ENCODE peak calls at places on chromosomes 6 and 20, in five cellular contexts. E is keratinocyte, O is SK-MEL-5, M is GM04504, Q is iPS DF 19.7. L is an unnamed sample.

GRCh38 chr6:39026175-39026574 is 22.4 kb upstream of the GLP1R start:
- DNase-seq in E (no peak), O (no peak), M (no peak), Q (no peak), L (no peak)

GRCh38 chr6:133854633-133855598 is 34.0 kb upstream of the TCF21 start:
- DNase-seq in E (no peak), O (no peak), M (no peak), Q (no peak), L (no peak)

GRCh38 chr6:75481936-75482593 is 11.5 kb downstream of the FILIP1 start:
- DNase-seq in E (no peak), O (no peak), M (no peak), Q (no peak), L (no peak)

GRCh38 chr20:4813839-4814695 is 92.4 kb downstream of the PRND start:
- DNase-seq in E (no peak), O (no peak), M (no peak), Q (peak), L (no peak)

GRCh38 chr6:148758492-148758891 is 11.7 kb downstream of the UST start:
- DNase-seq in E (no peak), O (peak), M (no peak), Q (no peak), L (peak)

GRCh38 chr6:169266746-169267629 is 13.3 kb upstream of the THBS2 start:
- DNase-seq in E (no peak), O (no peak), M (peak), Q (no peak), L (no peak)

GRCh38 chr6:217048-217659 is 75.1 kb upstream of the DUSP22 start:
- DNase-seq in E (no peak), O (peak), M (no peak), Q (no peak), L (peak)

GRCh38 chr6:149293244-149293643 is 24.3 kb upstream of the TAB2 start:
- DNase-seq in E (peak), O (no peak), M (no peak), Q (no peak), L (no peak)

GRCh38 chr6:75065524-75065923 is 140.3 kb downstream of the COL12A1 start:
- DNase-seq in E (no peak), O (peak), M (peak), Q (peak), L (peak)

GRCh38 chr6:144434308-144434990 is 149.3 kb downstream of the UTRN start:
- DNase-seq in E (no peak), O (no peak), M (peak), Q (no peak), L (no peak)

GRCh38 chr20:24818056-24818455 is 131.0 kb upstream of the CST7 start:
- DNase-seq in E (no peak), O (no peak), M (no peak), Q (no peak), L (no peak)

GRCh38 chr6:39203804-39204495 is 25.3 kb downstream of the KCNK5 start:
- DNase-seq in E (peak), O (no peak), M (no peak), Q (no peak), L (peak)

GRCh38 chr6:27426045-27426620 is 37.6 kb downstream of the ZNF391 start:
- DNase-seq in E (no peak), O (no peak), M (no peak), Q (no peak), L (no peak)

GRCh38 chr6:154515808-154516207 is 5.3 kb upstream of the CNKSR3 start:
- DNase-seq in E (no peak), O (no peak), M (no peak), Q (no peak), L (no peak)

GRCh38 chr20:23608251-23608846 is 2.6 kb upstream of the CST9 start:
- DNase-seq in E (no peak), O (no peak), M (no peak), Q (no peak), L (no peak)

GRCh38 chr6:142155895-142156757 is 9.1 kb downstream of the VTA1 start:
- DNase-seq in E (no peak), O (peak), M (no peak), Q (peak), L (peak)

GRCh38 chr6:136920216-136920857 is 1.8 kb upstream of the SLC35D3 start:
- DNase-seq in E (no peak), O (no peak), M (no peak), Q (no peak), L (no peak)

GRCh38 chr6:32154514-32155161 is 697 bp downstream of the PPT2 start:
- DNase-seq in E (no peak), O (peak), M (no peak), Q (no peak), L (peak)

GRCh38 chr6:41577865-41578713 is 31.9 kb downstream of the FOXP4 start:
- DNase-seq in E (no peak), O (no peak), M (no peak), Q (no peak), L (peak)

GRCh38 chr20:4998160-4998651 is 3.1 kb downstream of the SLC23A2 start:
- DNase-seq in E (no peak), O (peak), M (no peak), Q (no peak), L (no peak)

GRCh38 chr20:17992224-17992637 is 23.4 kb downstream of the MGME1 start:
- DNase-seq in E (no peak), O (no peak), M (no peak), Q (no peak), L (no peak)

GRCh38 chr6:29989211-29989610 is 46.9 kb downstream of the HLA-A start:
- DNase-seq in E (no peak), O (no peak), M (no peak), Q (no peak), L (no peak)

GRCh38 chr6:43290353-43290904 is 7.6 kb upstream of the SLC22A7 start:
- DNase-seq in E (no peak), O (no peak), M (no peak), Q (no peak), L (no peak)

GRCh38 chr20:43459022-43459942 is 1.6 kb downstream of the SRSF6 start:
- DNase-seq in E (no peak), O (peak), M (no peak), Q (no peak), L (no peak)

GRCh38 chr20:34979366-34980153 is 23.9 kb downstream of the MYH7B start:
- DNase-seq in E (no peak), O (no peak), M (no peak), Q (no peak), L (no peak)

GRCh38 chr20:45985573-45985972 is 13.6 kb upstream of the ZNF335 start:
- DNase-seq in E (no peak), O (peak), M (no peak), Q (no peak), L (peak)

GRCh38 chr20:21701171-21701876 is 4.1 kb upstream of the PAX1 start:
- DNase-seq in E (no peak), O (no peak), M (no peak), Q (no peak), L (no peak)

GRCh38 chr20:2703716-2704475 is 11.3 kb downstream of the EBF4 start:
- DNase-seq in E (no peak), O (no peak), M (no peak), Q (no peak), L (no peak)

GRCh38 chr6:80618953-80619352 is 512.5 kb downstream of the BCKDHB start:
- DNase-seq in E (no peak), O (no peak), M (no peak), Q (no peak), L (no peak)

GRCh38 chr6:27865952-27866369 is 46.2 kb downstream of the OR2B2 start:
- DNase-seq in E (no peak), O (peak), M (no peak), Q (no peak), L (no peak)

GRCh38 chr6:48098923-48099322 is 12.1 kb downstream of the PTCHD4 start:
- DNase-seq in E (no peak), O (no peak), M (no peak), Q (no peak), L (no peak)

GRCh38 chr20:47688385-47689381 is 96.6 kb downstream of the SULF2 start:
- DNase-seq in E (no peak), O (no peak), M (no peak), Q (peak), L (no peak)

GRCh38 chr6:54846243-54846856 is at the start of gene FAM83B:
- DNase-seq in E (peak), O (no peak), M (no peak), Q (peak), L (no peak)

GRCh38 chr20:37329481-37330165 is 16.3 kb upstream of the SRC start:
- DNase-seq in E (no peak), O (no peak), M (no peak), Q (no peak), L (no peak)

GRCh38 chr6:27866370-27867050 is 45.7 kb downstream of the OR2B2 start:
- DNase-seq in E (no peak), O (peak), M (no peak), Q (no peak), L (peak)

GRCh38 chr6:73969982-73970960 is 274.3 kb downstream of the CD109 start:
- DNase-seq in E (no peak), O (peak), M (no peak), Q (peak), L (peak)

GRCh38 chr20:39916236-39916635 is 772.8 kb downstream of the MAFB start:
- DNase-seq in E (no peak), O (no peak), M (no peak), Q (no peak), L (no peak)

GRCh38 chr6:2931055-2931454 is 27.9 kb upstream of the SERPINB9 start:
- DNase-seq in E (no peak), O (no peak), M (no peak), Q (no peak), L (no peak)

L was measured in OCI-M1.